ENCODE peak calls at places on chromosomes 7 and 10, in seven cellular contexts. X is EL; L is lung microvascular endothelial cell; J is GM12865; E is DMS 273 treated with DMSO at 0.1 percent for 48 hours; V is astrocyte of the spinal cord; C is CD8-positive, alpha-beta T cell. F is an unnamed sample.

GRCh38 chr7:131231381-131232220 is 96.1 kb upstream of the MKLN1 start:
- DNase-seq in X (peak; percentile 36), L (peak; percentile 64), J (peak; percentile 84), E (no peak), V (peak; percentile 68), C (peak; percentile 38), F (peak; percentile 70)

GRCh38 chr10:88922041-88922440 is 30.5 kb downstream of the ACTA2 start:
- DNase-seq in X (no peak), L (no peak), J (no peak), E (no peak), V (no peak), C (no peak), F (no peak)

GRCh38 chr7:2405601-2406345 is 2.4 kb downstream of the CHST12 start:
- DNase-seq in X (no peak), L (no peak), J (peak; percentile 94), E (no peak), V (no peak), C (peak; percentile 38), F (no peak)

GRCh38 chr10:86944471-86944870 is 12.9 kb downstream of the MMRN2 start:
- DNase-seq in X (peak; percentile 32), L (no peak), J (no peak), E (no peak), V (no peak), C (no peak), F (peak; percentile 40)

GRCh38 chr10:61890881-61891409 is 10.6 kb upstream of the ARID5B start:
- DNase-seq in X (peak; percentile 32), L (no peak), J (no peak), E (no peak), V (no peak), C (no peak), F (no peak)

GRCh38 chr10:75314570-75314969 is 78.8 kb upstream of the COMTD1 start:
- DNase-seq in X (no peak), L (no peak), J (no peak), E (no peak), V (no peak), C (no peak), F (no peak)

GRCh38 chr10:31069411-31069810 is 37.7 kb upstream of the ZNF438 start:
- DNase-seq in X (no peak), L (no peak), J (no peak), E (no peak), V (no peak), C (no peak), F (no peak)

GRCh38 chr7:91436655-91437054 is 172.4 kb downstream of the FZD1 start:
- DNase-seq in X (no peak), L (no peak), J (no peak), E (peak; percentile 98), V (no peak), C (no peak), F (no peak)

GRCh38 chr7:133053321-133053891 is 28.5 kb downstream of the CHCHD3 start:
- DNase-seq in X (peak; percentile 96), L (no peak), J (peak; percentile 19), E (no peak), V (peak; percentile 94), C (no peak), F (peak; percentile 97)